ENCODE peak calls at places on chromosomes 2 and 18, in nine cellular contexts. One of them, this sample, is unnamed.

GRCh38 chr18:36365836-36366775 is 68.6 kb downstream of the FHOD3 start:
- DNase-seq in fibroblast of pulmonary artery: no peak
- DNase-seq in GM23338: no peak
- DNase-seq in upper lobe of left lung: no peak
- DNase-seq in heart right ventricle: no peak
- DNase-seq in kidney: no peak
- DNase-seq in AG04449: no peak
- DNase-seq in coronary artery: no peak
- DNase-seq in right atrium auricular region: no peak
- DNase-seq in this sample: no peak

GRCh38 chr2:171046056-171046560 is 114.6 kb downstream of the TLK1 start:
- DNase-seq in right atrium auricular region: no peak
- DNase-seq in coronary artery: no peak
- DNase-seq in fibroblast of pulmonary artery: no peak
- DNase-seq in AG04449: no peak
- DNase-seq in GM23338: peak; percentile 14
- DNase-seq in upper lobe of left lung: no peak
- DNase-seq in kidney: no peak
- DNase-seq in heart right ventricle: no peak
- DNase-seq in this sample: no peak

GRCh38 chr2:196409376-196409775 is 230.1 kb upstream of the CCDC150 start:
- DNase-seq in right atrium auricular region: no peak
- DNase-seq in coronary artery: no peak
- DNase-seq in kidney: no peak
- DNase-seq in fibroblast of pulmonary artery: no peak
- DNase-seq in GM23338: no peak
- DNase-seq in heart right ventricle: no peak
- DNase-seq in upper lobe of left lung: no peak
- DNase-seq in AG04449: no peak
- DNase-seq in this sample: no peak

GRCh38 chr2:43131051-43131889 is 95.1 kb downstream of the ZFP36L2 start:
- DNase-seq in upper lobe of left lung: peak; percentile 94
- DNase-seq in coronary artery: no peak
- DNase-seq in AG04449: peak; percentile 57
- DNase-seq in fibroblast of pulmonary artery: peak; percentile 87
- DNase-seq in right atrium auricular region: peak; percentile 81
- DNase-seq in GM23338: peak; percentile 70
- DNase-seq in kidney: peak; percentile 93
- DNase-seq in heart right ventricle: peak; percentile 61
- DNase-seq in this sample: peak; percentile 75

GRCh38 chr2:46042711-46043110 is 254.5 kb upstream of the EPAS1 start:
- DNase-seq in fibroblast of pulmonary artery: no peak
- DNase-seq in upper lobe of left lung: no peak
- DNase-seq in heart right ventricle: no peak
- DNase-seq in right atrium auricular region: no peak
- DNase-seq in coronary artery: no peak
- DNase-seq in GM23338: no peak
- DNase-seq in AG04449: no peak
- DNase-seq in kidney: no peak
- DNase-seq in this sample: no peak

GRCh38 chr18:62881509-62882016 is 166.2 kb downstream of the PHLPP1 start:
- DNase-seq in coronary artery: no peak
- DNase-seq in kidney: no peak
- DNase-seq in fibroblast of pulmonary artery: peak; percentile 95
- DNase-seq in GM23338: no peak
- DNase-seq in heart right ventricle: no peak
- DNase-seq in right atrium auricular region: peak; percentile 73
- DNase-seq in AG04449: peak; percentile 72
- DNase-seq in upper lobe of left lung: peak; percentile 30
- DNase-seq in this sample: peak; percentile 76

GRCh38 chr2:177784449-177784845 is 288.1 kb downstream of the PDE11A start:
- DNase-seq in GM23338: no peak
- DNase-seq in heart right ventricle: no peak
- DNase-seq in coronary artery: no peak
- DNase-seq in fibroblast of pulmonary artery: peak; percentile 47
- DNase-seq in upper lobe of left lung: no peak
- DNase-seq in kidney: no peak
- DNase-seq in AG04449: no peak
- DNase-seq in right atrium auricular region: no peak
- DNase-seq in this sample: peak; percentile 89

GRCh38 chr2:126658910-126659613 is 3.1 kb downstream of the GYPC start:
- DNase-seq in heart right ventricle: peak; percentile 70
- DNase-seq in kidney: peak; percentile 87
- DNase-seq in upper lobe of left lung: peak; percentile 85
- DNase-seq in GM23338: no peak
- DNase-seq in right atrium auricular region: peak; percentile 92
- DNase-seq in coronary artery: peak; percentile 82
- DNase-seq in fibroblast of pulmonary artery: peak; percentile 86
- DNase-seq in AG04449: no peak
- DNase-seq in this sample: peak; percentile 21

GRCh38 chr18:10566390-10566789 is 40.6 kb downstream of the NAPG start:
- DNase-seq in kidney: no peak
- DNase-seq in upper lobe of left lung: no peak
- DNase-seq in coronary artery: no peak
- DNase-seq in fibroblast of pulmonary artery: no peak
- DNase-seq in GM23338: no peak
- DNase-seq in heart right ventricle: no peak
- DNase-seq in AG04449: no peak
- DNase-seq in right atrium auricular region: no peak
- DNase-seq in this sample: no peak

GRCh38 chr2:155975734-155976133 is 356.8 kb downstream of the NR4A2 start:
- DNase-seq in kidney: no peak
- DNase-seq in AG04449: no peak
- DNase-seq in right atrium auricular region: no peak
- DNase-seq in fibroblast of pulmonary artery: peak; percentile 4
- DNase-seq in upper lobe of left lung: no peak
- DNase-seq in coronary artery: no peak
- DNase-seq in GM23338: no peak
- DNase-seq in heart right ventricle: no peak
- DNase-seq in this sample: peak; percentile 56

GRCh38 chr2:44686561-44686960 is 254.9 kb upstream of the SIX3 start:
- DNase-seq in kidney: no peak
- DNase-seq in GM23338: no peak
- DNase-seq in upper lobe of left lung: no peak
- DNase-seq in right atrium auricular region: no peak
- DNase-seq in heart right ventricle: no peak
- DNase-seq in AG04449: peak; percentile 2
- DNase-seq in coronary artery: no peak
- DNase-seq in fibroblast of pulmonary artery: peak; percentile 7
- DNase-seq in this sample: peak; percentile 90

GRCh38 chr2:167134381-167135072 is 246.2 kb downstream of the XIRP2 start:
- DNase-seq in heart right ventricle: no peak
- DNase-seq in fibroblast of pulmonary artery: peak; percentile 57
- DNase-seq in AG04449: peak; percentile 52
- DNase-seq in kidney: no peak
- DNase-seq in GM23338: no peak
- DNase-seq in upper lobe of left lung: no peak
- DNase-seq in coronary artery: no peak
- DNase-seq in right atrium auricular region: no peak
- DNase-seq in this sample: no peak

GRCh38 chr2:31337197-31337596 is 77.3 kb downstream of the XDH start:
- DNase-seq in coronary artery: no peak
- DNase-seq in heart right ventricle: no peak
- DNase-seq in kidney: no peak
- DNase-seq in fibroblast of pulmonary artery: peak; percentile 41
- DNase-seq in AG04449: no peak
- DNase-seq in right atrium auricular region: no peak
- DNase-seq in GM23338: no peak
- DNase-seq in upper lobe of left lung: no peak
- DNase-seq in this sample: no peak

GRCh38 chr18:2536063-2536462 is 35.2 kb downstream of the METTL4 start:
- DNase-seq in kidney: no peak
- DNase-seq in heart right ventricle: no peak
- DNase-seq in right atrium auricular region: no peak
- DNase-seq in AG04449: no peak
- DNase-seq in upper lobe of left lung: no peak
- DNase-seq in coronary artery: no peak
- DNase-seq in fibroblast of pulmonary artery: no peak
- DNase-seq in GM23338: no peak
- DNase-seq in this sample: peak; percentile 68

GRCh38 chr2:10283106-10284062 is 19.3 kb upstream of the HPCAL1 start:
- DNase-seq in right atrium auricular region: no peak
- DNase-seq in GM23338: no peak
- DNase-seq in coronary artery: no peak
- DNase-seq in fibroblast of pulmonary artery: peak; percentile 48
- DNase-seq in AG04449: peak; percentile 21
- DNase-seq in upper lobe of left lung: peak; percentile 62
- DNase-seq in heart right ventricle: no peak
- DNase-seq in kidney: peak; percentile 70
- DNase-seq in this sample: no peak

GRCh38 chr2:171081649-171082111 is 79.0 kb downstream of the TLK1 start:
- DNase-seq in kidney: no peak
- DNase-seq in right atrium auricular region: no peak
- DNase-seq in coronary artery: no peak
- DNase-seq in fibroblast of pulmonary artery: no peak
- DNase-seq in GM23338: no peak
- DNase-seq in heart right ventricle: no peak
- DNase-seq in upper lobe of left lung: no peak
- DNase-seq in AG04449: no peak
- DNase-seq in this sample: no peak

GRCh38 chr2:203869610-203870042 is 2.1 kb downstream of the CTLA4 start:
- DNase-seq in AG04449: no peak
- DNase-seq in heart right ventricle: no peak
- DNase-seq in upper lobe of left lung: no peak
- DNase-seq in GM23338: no peak
- DNase-seq in right atrium auricular region: no peak
- DNase-seq in fibroblast of pulmonary artery: no peak
- DNase-seq in coronary artery: no peak
- DNase-seq in kidney: no peak
- DNase-seq in this sample: no peak

GRCh38 chr2:203870481-203870880 is 2.9 kb downstream of the CTLA4 start:
- DNase-seq in AG04449: no peak
- DNase-seq in heart right ventricle: no peak
- DNase-seq in upper lobe of left lung: no peak
- DNase-seq in fibroblast of pulmonary artery: no peak
- DNase-seq in coronary artery: no peak
- DNase-seq in GM23338: no peak
- DNase-seq in right atrium auricular region: no peak
- DNase-seq in kidney: peak; percentile 73
- DNase-seq in this sample: no peak

GRCh38 chr2:203869207-203869606 is 1.6 kb downstream of the CTLA4 start:
- DNase-seq in AG04449: no peak
- DNase-seq in fibroblast of pulmonary artery: no peak
- DNase-seq in coronary artery: no peak
- DNase-seq in kidney: no peak
- DNase-seq in heart right ventricle: no peak
- DNase-seq in right atrium auricular region: no peak
- DNase-seq in upper lobe of left lung: no peak
- DNase-seq in GM23338: no peak
- DNase-seq in this sample: no peak

GRCh38 chr2:203870942-203871341 is 3.4 kb downstream of the CTLA4 start:
- DNase-seq in GM23338: no peak
- DNase-seq in AG04449: no peak
- DNase-seq in fibroblast of pulmonary artery: no peak
- DNase-seq in right atrium auricular region: no peak
- DNase-seq in heart right ventricle: no peak
- DNase-seq in kidney: no peak
- DNase-seq in coronary artery: no peak
- DNase-seq in upper lobe of left lung: no peak
- DNase-seq in this sample: no peak

GRCh38 chr2:203867561-203868200 is at the start of gene CTLA4:
- DNase-seq in right atrium auricular region: no peak
- DNase-seq in coronary artery: no peak
- DNase-seq in fibroblast of pulmonary artery: no peak
- DNase-seq in GM23338: no peak
- DNase-seq in AG04449: no peak
- DNase-seq in kidney: no peak
- DNase-seq in heart right ventricle: no peak
- DNase-seq in upper lobe of left lung: no peak
- DNase-seq in this sample: no peak
- H3K4me3 ChIP-seq in right atrium auricular region: no peak within 1 kb of the TSS
- H3K4me3 ChIP-seq in coronary artery: no peak within 1 kb of the TSS
- H3K4me3 ChIP-seq in fibroblast of pulmonary artery: no peak within 1 kb of the TSS
- H3K4me3 ChIP-seq in GM23338: no peak within 1 kb of the TSS
- H3K4me3 ChIP-seq in AG04449: no peak within 1 kb of the TSS
- H3K4me3 ChIP-seq in kidney: no peak within 1 kb of the TSS
- H3K4me3 ChIP-seq in heart right ventricle: no peak within 1 kb of the TSS
- H3K4me3 ChIP-seq in upper lobe of left lung: no peak within 1 kb of the TSS
- H3K4me3 ChIP-seq in this sample: no peak within 1 kb of the TSS

DNA sequence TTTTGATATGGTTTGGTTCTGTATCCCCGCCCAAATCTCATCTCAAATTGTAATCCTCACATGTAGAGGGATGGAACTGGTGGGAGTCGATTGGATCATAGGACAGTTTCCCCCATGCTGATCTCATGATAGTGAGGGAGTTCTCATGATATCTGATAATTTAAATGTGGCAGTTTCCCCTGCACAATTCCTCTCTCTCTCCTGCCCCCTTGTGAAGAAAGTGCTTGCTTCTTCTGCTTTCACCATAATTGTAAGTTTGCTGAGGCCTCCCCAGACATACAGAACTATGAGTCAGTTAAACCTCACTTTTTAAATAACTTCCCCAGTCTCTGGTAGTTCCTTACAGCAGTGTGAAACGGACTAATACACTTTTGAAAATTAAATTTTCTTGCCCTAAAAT is 12.3 kb upstream of the KCNJ3 start:
- DNase-seq in fibroblast of pulmonary artery: no peak
- DNase-seq in right atrium auricular region: no peak
- DNase-seq in heart right ventricle: no peak
- DNase-seq in kidney: no peak
- DNase-seq in upper lobe of left lung: no peak
- DNase-seq in AG04449: no peak
- DNase-seq in coronary artery: no peak
- DNase-seq in GM23338: peak; percentile 47
- DNase-seq in this sample: no peak
- TF ChIP-seq CTCF in fibroblast of pulmonary artery: no peak
- TF ChIP-seq CTCF in right atrium auricular region: no peak
- TF ChIP-seq CTCF in heart right ventricle: no peak
- TF ChIP-seq CTCF in kidney: no peak
- TF ChIP-seq CTCF in upper lobe of left lung: no peak
- TF ChIP-seq CTCF in AG04449: no peak
- TF ChIP-seq CTCF in coronary artery: no peak
- TF ChIP-seq CTCF in GM23338: peak; percentile 74
- TF ChIP-seq CTCF in this sample: peak; percentile 38

DNA sequence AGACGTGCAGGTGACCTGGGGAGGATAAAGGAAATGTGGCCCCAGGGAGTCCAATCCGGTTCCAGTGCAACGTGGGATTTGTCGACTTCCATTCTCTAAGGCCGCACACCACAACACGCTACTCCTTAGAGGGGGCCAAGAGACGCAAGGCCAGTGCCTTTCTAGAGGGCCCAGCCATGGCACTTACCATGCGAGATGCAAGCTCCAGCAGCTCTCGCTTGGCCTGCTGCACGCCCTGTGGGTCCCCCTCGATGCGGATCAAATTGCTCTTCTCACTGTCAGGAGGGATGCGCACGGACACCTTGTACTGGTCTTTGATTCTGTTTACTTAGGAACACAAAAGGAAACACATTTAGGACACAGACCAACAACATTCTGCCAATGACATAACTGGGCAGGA is 61.2 kb downstream of the ANO7 start:
- DNase-seq in GM23338: no peak
- DNase-seq in right atrium auricular region: no peak
- DNase-seq in upper lobe of left lung: no peak
- DNase-seq in kidney: no peak
- DNase-seq in AG04449: no peak
- DNase-seq in heart right ventricle: no peak
- DNase-seq in fibroblast of pulmonary artery: no peak
- DNase-seq in coronary artery: no peak
- DNase-seq in this sample: no peak
- H3K4me3 ChIP-seq in GM23338: no peak overlapping the region
- H3K4me3 ChIP-seq in right atrium auricular region: no peak overlapping the region
- H3K4me3 ChIP-seq in upper lobe of left lung: no peak overlapping the region
- H3K4me3 ChIP-seq in kidney: no peak overlapping the region
- H3K4me3 ChIP-seq in AG04449: no peak overlapping the region
- H3K4me3 ChIP-seq in heart right ventricle: no peak overlapping the region
- H3K4me3 ChIP-seq in fibroblast of pulmonary artery: no peak overlapping the region
- H3K4me3 ChIP-seq in coronary artery: no peak overlapping the region
- H3K4me3 ChIP-seq in this sample: no peak overlapping the region

GRCh38 chr2:143802871-143803650 is 673.8 kb downstream of the ARHGAP15 start:
- DNase-seq in upper lobe of left lung: no peak
- DNase-seq in coronary artery: no peak
- DNase-seq in AG04449: no peak
- DNase-seq in fibroblast of pulmonary artery: no peak
- DNase-seq in kidney: no peak
- DNase-seq in heart right ventricle: no peak
- DNase-seq in right atrium auricular region: no peak
- DNase-seq in GM23338: no peak
- DNase-seq in this sample: no peak
- TF ChIP-seq CTCF in upper lobe of left lung: no peak
- TF ChIP-seq CTCF in coronary artery: no peak
- TF ChIP-seq CTCF in AG04449: no peak
- TF ChIP-seq CTCF in fibroblast of pulmonary artery: no peak
- TF ChIP-seq CTCF in kidney: no peak
- TF ChIP-seq CTCF in heart right ventricle: no peak
- TF ChIP-seq CTCF in right atrium auricular region: no peak
- TF ChIP-seq CTCF in GM23338: no peak
- TF ChIP-seq CTCF in this sample: no peak